ENCODE peak calls at places on chromosome 4, in eight cellular contexts. One of them, this sample, is unnamed. For H3K4me1, the result is how much of the 10 kb centered on the place peaks cover.

GRCh38 chr4:3802571-3803474 is 36.6 kb downstream of the ADRA2C start:
- DNase-seq in H1: no peak
- DNase-seq in stomach: no peak
- DNase-seq in A549: no peak
- DNase-seq in sigmoid colon: no peak
- DNase-seq in HepG2: peak
- DNase-seq in spleen: peak
- DNase-seq in IMR-90: no peak
- DNase-seq in this sample: no peak

GRCh38 chr4:37244583-37245390 is at the start of gene NWD2:
- DNase-seq in stomach: no peak
- DNase-seq in IMR-90: no peak
- DNase-seq in H1: no peak
- DNase-seq in sigmoid colon: no peak
- DNase-seq in HepG2: no peak
- DNase-seq in A549: no peak
- DNase-seq in spleen: no peak
- DNase-seq in this sample: no peak

GRCh38 chr4:136342666-136343065 is 1189.6 kb downstream of the PCDH18 start:
- DNase-seq in A549: no peak
- DNase-seq in HepG2: no peak
- DNase-seq in IMR-90: no peak
- DNase-seq in stomach: no peak
- DNase-seq in sigmoid colon: no peak
- DNase-seq in spleen: no peak
- DNase-seq in H1: no peak
- DNase-seq in this sample: no peak

GRCh38 chr4:15918484-15919129 is 19.9 kb downstream of the FGFBP1 start:
- DNase-seq in spleen: no peak
- DNase-seq in stomach: peak
- DNase-seq in A549: no peak
- DNase-seq in HepG2: no peak
- DNase-seq in IMR-90: no peak
- DNase-seq in H1: no peak
- DNase-seq in sigmoid colon: no peak
- DNase-seq in this sample: no peak

GRCh38 chr4:75089206-75089605 is 156.3 kb downstream of the PARM1 start:
- DNase-seq in A549: no peak
- DNase-seq in IMR-90: no peak
- DNase-seq in stomach: no peak
- DNase-seq in spleen: no peak
- DNase-seq in sigmoid colon: no peak
- DNase-seq in H1: no peak
- DNase-seq in HepG2: no peak
- DNase-seq in this sample: no peak

GRCh38 chr4:107034091-107034698 is 1.9 kb downstream of the DKK2 start:
- DNase-seq in sigmoid colon: peak
- DNase-seq in HepG2: peak
- DNase-seq in stomach: no peak
- DNase-seq in A549: peak
- DNase-seq in spleen: peak
- DNase-seq in IMR-90: no peak
- DNase-seq in H1: no peak
- DNase-seq in this sample: peak

GRCh38 chr4:76283900-76284299 is 22.6 kb upstream of the STBD1 start:
- DNase-seq in sigmoid colon: no peak
- DNase-seq in stomach: no peak
- DNase-seq in spleen: no peak
- DNase-seq in IMR-90: no peak
- DNase-seq in HepG2: no peak
- DNase-seq in H1: no peak
- DNase-seq in A549: no peak
- DNase-seq in this sample: no peak

GRCh38 chr4:22412013-22412412 is 103.9 kb downstream of the ADGRA3 start:
- DNase-seq in spleen: no peak
- DNase-seq in HepG2: no peak
- DNase-seq in H1: no peak
- DNase-seq in stomach: no peak
- DNase-seq in A549: no peak
- DNase-seq in sigmoid colon: no peak
- DNase-seq in IMR-90: no peak
- DNase-seq in this sample: no peak

GRCh38 chr4:153297116-153297515 is 47.4 kb upstream of the MND1 start:
- DNase-seq in sigmoid colon: no peak
- DNase-seq in stomach: no peak
- DNase-seq in A549: no peak
- DNase-seq in IMR-90: no peak
- DNase-seq in spleen: no peak
- DNase-seq in HepG2: no peak
- DNase-seq in H1: no peak
- DNase-seq in this sample: no peak

GRCh38 chr4:184267673-184268573 is 50.2 kb upstream of the ENPP6 start:
- DNase-seq in stomach: peak
- DNase-seq in HepG2: peak
- DNase-seq in spleen: peak
- DNase-seq in sigmoid colon: no peak
- DNase-seq in A549: peak
- DNase-seq in H1: no peak
- DNase-seq in IMR-90: peak
- DNase-seq in this sample: peak
- TF ChIP-seq POLR2A in stomach: no peak
- TF ChIP-seq POLR2A in HepG2: no peak
- TF ChIP-seq POLR2A in spleen: peak
- TF ChIP-seq POLR2A in sigmoid colon: no peak
- TF ChIP-seq POLR2A in A549: no peak
- TF ChIP-seq POLR2A in H1: no peak
- TF ChIP-seq POLR2A in IMR-90: no peak
- TF ChIP-seq POLR2A in this sample: no peak

GRCh38 chr4:23890369-23891063 is 669 bp upstream of the PPARGC1A start:
- DNase-seq in HepG2: no peak
- DNase-seq in stomach: no peak
- DNase-seq in A549: no peak
- DNase-seq in H1: no peak
- DNase-seq in IMR-90: no peak
- DNase-seq in sigmoid colon: no peak
- DNase-seq in spleen: no peak
- DNase-seq in this sample: no peak
- H3K4me1 ChIP-seq in HepG2: under half
- H3K4me1 ChIP-seq in stomach: under half
- H3K4me1 ChIP-seq in A549: under half
- H3K4me1 ChIP-seq in H1: under half
- H3K4me1 ChIP-seq in IMR-90: under half
- H3K4me1 ChIP-seq in sigmoid colon: under half
- H3K4me1 ChIP-seq in spleen: under half
- H3K4me1 ChIP-seq in this sample: under half

GRCh38 chr4:6574747-6575502 is at the start of gene MAN2B2:
- DNase-seq in sigmoid colon: peak
- DNase-seq in HepG2: peak
- DNase-seq in H1: peak
- DNase-seq in A549: peak
- DNase-seq in IMR-90: peak
- DNase-seq in spleen: peak
- DNase-seq in stomach: peak
- DNase-seq in this sample: peak
- TF ChIP-seq POLR2A in sigmoid colon: no peak
- TF ChIP-seq POLR2A in HepG2: peak
- TF ChIP-seq POLR2A in H1: peak
- TF ChIP-seq POLR2A in A549: peak
- TF ChIP-seq POLR2A in IMR-90: peak
- TF ChIP-seq POLR2A in spleen: peak
- TF ChIP-seq POLR2A in stomach: peak
- TF ChIP-seq POLR2A in this sample: peak

DNA sequence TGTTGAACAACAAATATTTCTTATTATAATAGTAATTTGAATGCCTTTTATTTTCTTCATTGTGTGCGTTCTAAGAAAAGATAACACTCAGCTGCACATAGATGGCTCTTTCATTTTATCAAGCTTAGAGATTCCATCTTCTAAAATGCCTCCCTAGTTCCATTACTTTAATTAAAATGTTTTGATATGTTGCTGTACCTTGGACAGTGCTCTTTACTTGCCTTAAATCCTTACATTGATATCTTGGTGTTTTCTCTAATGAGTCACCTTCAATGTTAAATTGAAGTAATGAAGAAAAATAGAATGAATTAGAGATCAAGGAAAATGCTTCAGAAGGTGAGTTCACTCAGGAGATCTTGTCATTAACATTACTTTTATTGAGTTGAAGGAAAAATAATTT is 1672.4 kb upstream of the AGA start:
- DNase-seq in spleen: no peak
- DNase-seq in HepG2: no peak
- DNase-seq in A549: no peak
- DNase-seq in IMR-90: no peak
- DNase-seq in H1: no peak
- DNase-seq in sigmoid colon: no peak
- DNase-seq in stomach: no peak
- DNase-seq in this sample: no peak
- H3K4me1 ChIP-seq in spleen: under half
- H3K4me1 ChIP-seq in HepG2: under half
- H3K4me1 ChIP-seq in A549: under half
- H3K4me1 ChIP-seq in IMR-90: under half
- H3K4me1 ChIP-seq in H1: under half
- H3K4me1 ChIP-seq in sigmoid colon: under half
- H3K4me1 ChIP-seq in stomach: under half
- H3K4me1 ChIP-seq in this sample: under half

DNA sequence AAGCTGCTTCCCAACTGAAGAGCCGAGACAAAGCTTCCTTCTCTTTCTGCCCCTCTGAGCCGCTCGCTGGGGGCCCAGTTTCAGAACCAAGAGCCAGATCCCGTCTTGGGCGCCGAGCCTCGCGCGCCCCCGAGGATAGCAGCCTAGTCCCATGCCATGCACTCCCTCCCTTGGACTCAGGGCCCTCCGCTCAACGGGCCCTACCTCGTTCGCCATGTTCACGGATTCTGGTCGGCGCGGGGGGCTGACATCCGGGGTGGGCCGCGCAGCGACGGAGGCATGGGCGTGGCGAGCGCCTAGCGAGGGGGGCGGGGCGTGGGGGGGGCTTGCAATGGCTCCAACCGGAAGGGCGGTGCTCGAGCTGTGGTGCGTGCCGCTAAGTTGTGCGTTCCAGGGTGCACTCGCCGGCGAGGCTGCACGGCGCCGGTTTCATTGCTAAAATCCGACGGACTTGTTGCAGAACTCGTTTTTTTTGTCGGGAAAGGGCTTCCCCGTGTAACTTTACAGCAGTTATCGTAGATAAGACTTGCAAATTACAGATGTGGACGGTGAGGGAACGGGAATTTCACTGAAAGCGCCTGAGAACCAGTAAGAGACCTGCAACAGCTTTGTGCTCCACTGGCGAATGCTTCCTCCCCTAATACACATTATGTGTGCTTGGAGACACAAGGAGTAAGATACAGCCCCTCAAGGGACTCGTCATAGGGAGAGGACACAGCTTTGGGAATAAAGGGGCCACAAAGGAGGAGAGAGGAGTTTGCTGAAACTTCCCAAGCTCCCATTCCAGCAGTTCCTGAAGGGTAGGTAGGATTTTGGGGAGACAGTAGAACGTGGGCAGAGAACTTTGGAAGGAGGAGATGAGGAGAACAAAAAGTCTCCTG is at the start of gene ADH5:
- DNase-seq in HepG2: peak
- DNase-seq in stomach: peak
- DNase-seq in A549: peak
- DNase-seq in sigmoid colon: peak
- DNase-seq in H1: peak
- DNase-seq in IMR-90: peak
- DNase-seq in spleen: peak
- DNase-seq in this sample: peak
- TF ChIP-seq POLR2A in HepG2: peak
- TF ChIP-seq POLR2A in stomach: peak
- TF ChIP-seq POLR2A in A549: peak
- TF ChIP-seq POLR2A in sigmoid colon: peak
- TF ChIP-seq POLR2A in H1: peak
- TF ChIP-seq POLR2A in IMR-90: peak
- TF ChIP-seq POLR2A in spleen: peak
- TF ChIP-seq POLR2A in this sample: peak

DNA sequence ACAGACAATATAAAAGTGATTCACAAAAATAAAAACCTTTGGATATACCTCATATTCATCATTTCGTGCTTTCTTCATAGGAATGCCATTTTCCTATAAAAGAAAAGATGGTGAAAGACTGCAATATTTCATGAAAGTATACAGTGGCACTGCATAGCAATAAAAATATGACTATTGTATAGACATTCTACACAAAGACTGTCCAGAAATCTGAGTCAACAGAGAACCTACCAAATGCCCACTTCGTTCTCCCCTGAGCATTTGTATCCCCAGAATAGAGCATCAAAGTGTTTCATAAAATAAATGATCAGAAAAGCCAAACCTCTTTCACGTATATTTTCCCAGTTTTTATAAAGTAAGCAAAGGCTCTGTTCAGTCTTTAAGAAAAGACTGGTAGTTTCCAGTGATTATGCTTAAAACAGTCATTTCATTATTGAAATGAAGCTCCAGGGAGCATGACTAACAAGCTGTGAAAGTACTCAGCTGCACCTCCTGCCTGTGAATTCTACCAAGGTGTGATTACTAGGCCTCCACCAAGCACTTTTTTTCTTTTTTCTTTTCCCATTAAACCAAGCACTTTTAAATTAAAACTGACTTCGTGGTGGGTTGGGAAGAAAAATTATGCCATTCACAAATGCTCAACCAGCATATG is 20.2 kb downstream of the PPA2 start:
- DNase-seq in spleen: no peak
- DNase-seq in H1: no peak
- DNase-seq in A549: no peak
- DNase-seq in HepG2: no peak
- DNase-seq in sigmoid colon: no peak
- DNase-seq in stomach: no peak
- DNase-seq in IMR-90: no peak
- DNase-seq in this sample: no peak
- H3K4me1 ChIP-seq in spleen: under half
- H3K4me1 ChIP-seq in H1: under half
- H3K4me1 ChIP-seq in A549: under half
- H3K4me1 ChIP-seq in HepG2: under half
- H3K4me1 ChIP-seq in sigmoid colon: under half
- H3K4me1 ChIP-seq in stomach: under half
- H3K4me1 ChIP-seq in IMR-90: under half
- H3K4me1 ChIP-seq in this sample: under half

This sample was measured in heart left ventricle.